ENCODE peak calls at places on chromosomes 5 and 9, in ten cellular contexts. K is heart left ventricle; V is stimulated activated CD4-positive, alpha-beta T cell treated with anti-CD3 and anti-CD28 coated beads, Interleukin-12 subunit alpha, Interleukin-12 subunit beta, amount 100 ng/mL, for 4 hours; M is stimulated activated naive B cell treated with anti-CD40 and anti-IgM and Interleukin-4, amounts not matched to agents 10 μg/mL and 1 μg/mL and 100 μg/mL, for 72 hours; G is fibroblast of villous mesenchyme; T is fibroblast of the aortic adventitia; P is activated naive CD8-positive, alpha-beta T cell treated with anti-CD3 and anti-CD28 coated beads, Interleukin-2, amount 50 U/mL, for 24 hours; D is EL; H is NCI-H1092; Y is kidney. U is an unnamed sample.

GRCh38 chr5:119239119-119239417 is 116.8 kb upstream of the TNFAIP8 start:
- DNase-seq in T (no peak), G (no peak), P (no peak), Y (no peak), M (no peak), D (no peak), H (no peak), K (no peak), V (no peak), U (no peak)

GRCh38 chr5:81817980-81818379 is 67.1 kb upstream of the SSBP2 start:
- DNase-seq in K (no peak), T (no peak), M (no peak), D (no peak), V (no peak), P (no peak), G (no peak), H (no peak), Y (no peak), U (no peak)

GRCh38 chr5:147578228-147579024 is 68.6 kb upstream of the DPYSL3 start:
- DNase-seq in H (peak; percentile 8), Y (no peak), P (no peak), T (peak; percentile 86), V (no peak), G (peak; percentile 72), D (peak; percentile 72), K (no peak), M (no peak), U (peak; percentile 42)

GRCh38 chr9:97858393-97858713 is 5.3 kb downstream of the FOXE1 start:
- DNase-seq in P (no peak), K (no peak), G (no peak), V (no peak), M (no peak), T (no peak), D (no peak), Y (no peak), H (no peak), U (no peak)

GRCh38 chr5:68151812-68152211 is 63.7 kb upstream of the PIK3R1 start:
- DNase-seq in D (no peak), P (no peak), V (no peak), Y (no peak), H (no peak), T (no peak), K (no peak), M (no peak), G (no peak), U (no peak)

GRCh38 chr9:17018001-17018491 is 116.8 kb upstream of the CNTLN start:
- DNase-seq in H (no peak), M (no peak), P (no peak), K (no peak), V (no peak), G (no peak), D (peak; percentile 88), T (peak; percentile 81), Y (peak; percentile 39), U (no peak)

GRCh38 chr9:112884086-112884485 is 6.6 kb downstream of the SLC46A2 start:
- DNase-seq in Y (no peak), H (no peak), G (no peak), P (no peak), D (peak; percentile 78), T (peak; percentile 37), M (no peak), K (no peak), V (no peak), U (no peak)

GRCh38 chr5:2112128-2112808 is 229.5 kb upstream of the IRX4 start:
- DNase-seq in M (no peak), V (no peak), H (peak; percentile 81), Y (no peak), P (no peak), K (no peak), D (no peak), T (no peak), G (no peak), U (no peak)

GRCh38 chr9:131394464-131395026 is 659 bp downstream of the PRRC2B start:
- DNase-seq in D (peak; percentile 38), T (peak; percentile 40), P (peak; percentile 60), G (peak; percentile 63), V (peak; percentile 42), M (peak; percentile 39), H (peak; percentile 22), Y (peak; percentile 86), K (peak; percentile 62), U (peak; percentile 73)

GRCh38 chr5:119250946-119251901 is 104.6 kb upstream of the TNFAIP8 start:
- DNase-seq in P (no peak), T (peak; percentile 15), G (no peak), K (no peak), D (no peak), M (no peak), H (no peak), Y (no peak), V (no peak), U (no peak)

GRCh38 chr5:169945831-169946261 is 34.4 kb downstream of the INSYN2B start:
- DNase-seq in M (no peak), H (peak; percentile 49), P (no peak), T (peak; percentile 95), V (no peak), D (peak; percentile 91), G (peak; percentile 79), Y (peak; percentile 86), K (peak; percentile 18), U (no peak)

GRCh38 chr5:11904270-11904906 is at the start of gene CTNND2:
- DNase-seq in H (no peak), V (no peak), Y (no peak), G (no peak), K (peak; percentile 19), P (peak; percentile 2), D (no peak), T (no peak), M (no peak), U (no peak)

GRCh38 chr5:15585826-15586591 is 86.0 kb downstream of the FBXL7 start:
- DNase-seq in D (no peak), Y (no peak), M (no peak), P (no peak), T (peak; percentile 83), K (no peak), H (no peak), V (no peak), G (peak; percentile 39), U (no peak)

GRCh38 chr9:136791466-136792276 is 527 bp downstream of the TMEM141 start:
- DNase-seq in K (peak; percentile 54), M (peak; percentile 58), P (peak; percentile 69), D (peak; percentile 38), T (no peak), H (no peak), V (peak; percentile 58), Y (peak; percentile 92), G (peak; percentile 57), U (peak; percentile 78)

GRCh38 chr9:76800901-76801300 is 36.7 kb downstream of the PCA3 start:
- DNase-seq in M (no peak), G (no peak), T (no peak), D (no peak), K (no peak), V (no peak), H (no peak), Y (no peak), P (no peak), U (no peak)

GRCh38 chr5:119274767-119275130 is 81.1 kb upstream of the TNFAIP8 start:
- DNase-seq in H (no peak), T (peak; percentile 77), M (no peak), D (peak; percentile 73), V (no peak), K (no peak), P (no peak), Y (no peak), G (peak; percentile 17), U (no peak)

GRCh38 chr5:135641329-135642178 is 62.8 kb upstream of the CXCL14 start:
- DNase-seq in K (no peak), T (no peak), M (no peak), P (no peak), D (no peak), G (no peak), V (no peak), Y (no peak), H (no peak), U (no peak)

GRCh38 chr5:169861934-169862333 is 118.4 kb downstream of the INSYN2B start:
- DNase-seq in D (peak; percentile 78), K (no peak), G (peak; percentile 93), T (peak; percentile 95), P (no peak), H (no peak), V (no peak), Y (no peak), M (no peak), U (no peak)

GRCh38 chr9:89718176-89718575 is 113.4 kb downstream of the GADD45G start:
- DNase-seq in M (no peak), V (no peak), D (no peak), G (no peak), T (no peak), Y (no peak), H (no peak), K (no peak), P (no peak), U (no peak)

GRCh38 chr9:124428751-124429529 is 13.7 kb upstream of the PSMB7 start:
- DNase-seq in V (no peak), M (no peak), P (no peak), Y (no peak), D (no peak), K (peak; percentile 10), H (peak; percentile 91), G (no peak), T (no peak), U (no peak)

GRCh38 chr5:96175090-96175489 is 213.4 kb upstream of the ELL2 start:
- DNase-seq in T (no peak), M (no peak), P (no peak), D (peak; percentile 27), V (no peak), K (no peak), H (no peak), G (no peak), Y (no peak), U (peak; percentile 44)

GRCh38 chr5:149325894-149326293 is 19.4 kb upstream of the GRPEL2 start:
- DNase-seq in G (no peak), P (no peak), M (no peak), D (no peak), T (peak; percentile 37), H (no peak), K (no peak), V (no peak), Y (no peak), U (no peak)

GRCh38 chr9:22055090-22055489 is 46.0 kb upstream of the CDKN2B start:
- DNase-seq in P (no peak), Y (no peak), V (no peak), T (no peak), K (no peak), D (peak; percentile 64), G (no peak), M (no peak), H (no peak), U (no peak)

GRCh38 chr9:135255843-135256567 is 168.5 kb downstream of the OLFM1 start:
- DNase-seq in D (no peak), V (no peak), P (no peak), M (no peak), G (no peak), Y (peak; percentile 64), T (no peak), K (no peak), H (no peak), U (no peak)

GRCh38 chr9:126413470-126414051 is 86.9 kb downstream of the MVB12B start:
- DNase-seq in T (no peak), H (no peak), Y (no peak), M (no peak), K (no peak), P (no peak), D (no peak), G (no peak), V (no peak), U (no peak)

GRCh38 chr5:2736872-2737271 is 14.6 kb downstream of the IRX2 start:
- DNase-seq in T (no peak), G (no peak), V (no peak), M (no peak), P (no peak), D (no peak), Y (no peak), H (no peak), K (no peak), U (no peak)

GRCh38 chr5:146588331-146588730 is 72.3 kb upstream of the GPR151 start:
- DNase-seq in G (peak; percentile 6), H (no peak), D (no peak), P (no peak), V (no peak), M (no peak), T (peak; percentile 18), Y (no peak), K (no peak), U (no peak)

GRCh38 chr5:122436615-122437014 is 124.6 kb downstream of the SNCAIP start:
- DNase-seq in H (no peak), D (no peak), T (no peak), M (no peak), P (no peak), V (no peak), G (no peak), K (no peak), Y (no peak), U (no peak)

U was measured in erythroblast.